ENCODE peak calls at places on chromosomes 7 and 10, in eight cellular contexts. E is right lobe of liver; V is astrocyte of the spinal cord; T is mesendoderm; O is left ventricle myocardium inferior; Y is psoas muscle; W is CD4-positive, alpha-beta memory T cell; Z is spleen. G is an unnamed sample.

GRCh38 chr7:99525713-99526440 is 21.4 kb downstream of the ZKSCAN5 start:
- DNase-seq in E (peak), T (peak), W (no peak), Z (no peak), O (no peak), V (no peak), Y (no peak), G (no peak)

GRCh38 chr10:3186365-3186764 is 13.8 kb upstream of the PITRM1 start:
- DNase-seq in Z (no peak), V (no peak), E (no peak), O (no peak), W (peak), Y (no peak), T (no peak), G (no peak)

GRCh38 chr7:42090806-42091205 is 146.2 kb downstream of the GLI3 start:
- DNase-seq in T (no peak), V (no peak), Z (no peak), Y (no peak), E (no peak), W (no peak), O (no peak), G (no peak)

GRCh38 chr10:24897326-24897926 is 55.0 kb downstream of the PRTFDC1 start:
- DNase-seq in V (peak), W (peak), Z (no peak), T (peak), Y (no peak), E (no peak), O (no peak), G (no peak)

GRCh38 chr7:157016352-157017041 is 6.0 kb upstream of the MNX1 start:
- DNase-seq in W (no peak), E (no peak), Z (no peak), O (no peak), Y (no peak), T (peak), V (no peak), G (no peak)

GRCh38 chr10:71230656-71231025 is 18.3 kb downstream of the UNC5B start:
- DNase-seq in Z (peak), V (no peak), W (no peak), Y (no peak), T (no peak), O (no peak), E (no peak), G (no peak)

GRCh38 chr7:73904219-73905136 is 43.5 kb downstream of the TMEM270 start:
- DNase-seq in W (no peak), Y (peak), V (peak), Z (peak), O (no peak), E (peak), T (no peak), G (no peak)

GRCh38 chr7:22108151-22108845 is 162.6 kb upstream of the CDCA7L start:
- DNase-seq in Z (no peak), Y (no peak), V (no peak), O (no peak), E (no peak), T (no peak), W (no peak), G (no peak)

GRCh38 chr10:86346169-86346793 is 20.3 kb downstream of the GRID1 start:
- DNase-seq in Y (no peak), Z (peak), O (no peak), E (peak), V (no peak), W (no peak), T (peak), G (no peak)

GRCh38 chr10:810351-810846 is 120.9 kb upstream of the DIP2C start:
- DNase-seq in E (no peak), Z (no peak), O (no peak), T (peak), Y (no peak), W (no peak), V (peak), G (no peak)

GRCh38 chr10:125448596-125448995 is 234.4 kb downstream of the TEX36 start:
- DNase-seq in Y (no peak), V (no peak), Z (no peak), W (no peak), T (peak), O (no peak), E (no peak), G (no peak)

GRCh38 chr7:126495001-126495400 is 757.7 kb downstream of the GRM8 start:
- DNase-seq in W (no peak), E (no peak), V (no peak), T (no peak), Z (no peak), O (no peak), Y (no peak), G (no peak)

GRCh38 chr7:126493801-126494200 is 758.9 kb downstream of the GRM8 start:
- DNase-seq in Z (no peak), V (no peak), W (no peak), T (no peak), Y (no peak), E (no peak), O (no peak), G (no peak)

GRCh38 chr7:126499481-126499880 is 753.3 kb downstream of the GRM8 start:
- DNase-seq in V (no peak), O (no peak), E (no peak), W (no peak), Z (no peak), Y (no peak), T (no peak), G (no peak)

GRCh38 chr7:126501617-126502016 is 751.1 kb downstream of the GRM8 start:
- DNase-seq in Z (no peak), T (no peak), E (no peak), O (no peak), W (no peak), V (no peak), Y (no peak), G (no peak)

GRCh38 chr7:126495739-126496138 is 757.0 kb downstream of the GRM8 start:
- DNase-seq in V (no peak), Y (no peak), W (no peak), O (no peak), Z (no peak), E (no peak), T (no peak), G (no peak)
- H3K4me3 ChIP-seq in V (no peak), Y (no peak), W (no peak), O (peak), Z (no peak), E (no peak), T (no peak), G (no peak)

DNA sequence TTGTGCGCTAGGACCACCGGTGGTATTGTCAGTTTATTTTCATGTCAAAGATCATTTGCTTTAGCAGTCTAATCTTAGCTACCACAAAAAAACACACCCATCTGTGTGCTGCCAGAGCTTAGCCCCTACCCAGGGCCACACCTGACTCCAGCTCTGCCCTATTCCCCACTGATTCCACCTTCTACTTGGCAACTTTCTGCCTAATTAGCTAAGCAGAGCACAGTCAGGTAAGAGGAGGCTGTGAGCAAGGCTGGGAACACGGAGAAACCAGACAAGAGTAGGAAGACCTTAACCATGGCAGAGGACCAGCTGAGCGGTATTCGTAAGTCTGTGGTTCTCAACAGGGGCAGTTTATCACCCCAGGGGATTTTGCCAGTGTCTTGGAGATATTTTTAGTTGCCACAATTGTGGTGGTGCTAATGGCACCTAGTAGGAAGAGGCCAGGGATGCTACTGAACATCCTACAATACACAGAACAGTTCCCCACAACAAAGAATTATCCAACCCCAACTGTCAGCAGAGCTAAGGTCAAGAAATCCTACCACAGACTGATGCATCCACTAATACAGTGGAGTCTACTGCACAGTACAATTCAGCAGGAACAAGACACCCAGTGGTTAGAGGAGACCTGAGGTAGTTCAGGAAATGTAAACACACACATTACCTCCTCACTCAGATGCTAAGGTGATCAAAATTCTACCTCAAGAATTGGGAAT is 91.6 kb downstream of the ZFAND4 start:
- DNase-seq in Y (no peak), O (no peak), E (no peak), W (peak), T (peak), V (no peak), Z (no peak), G (no peak)
- H3K4me3 ChIP-seq in Y (peak), O (peak), E (peak), W (peak), T (no peak), V (no peak), Z (peak), G (peak)

GRCh38 chr7:18894155-18894554 is 223.3 kb downstream of the TWIST1 start:
- DNase-seq in E (no peak), V (no peak), O (no peak), Y (no peak), T (peak), Z (no peak), W (no peak), G (no peak)
- H3K4me3 ChIP-seq in E (no peak), V (no peak), O (no peak), Y (no peak), T (no peak), Z (no peak), W (no peak), G (no peak)

DNA sequence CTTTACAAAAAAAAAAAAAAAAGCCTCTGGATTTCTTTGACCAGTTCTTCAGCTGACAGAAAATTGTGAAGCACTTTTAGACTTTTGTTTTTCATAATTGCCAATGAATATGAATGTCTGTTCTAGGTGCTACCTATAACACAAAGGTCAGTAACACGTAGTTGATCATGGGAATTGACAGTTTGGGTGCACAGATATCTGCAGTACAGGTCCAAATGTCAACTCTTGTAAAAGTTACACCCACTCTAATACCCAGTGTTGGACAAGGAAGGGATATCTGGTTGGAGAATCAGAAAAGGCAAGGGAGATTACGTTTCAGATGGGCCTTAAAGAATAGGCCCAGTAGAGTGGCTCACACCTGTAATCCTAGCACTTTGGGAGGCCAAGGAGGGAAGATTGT is 1.8 kb downstream of the REEP3 start:
- DNase-seq in Z (no peak), V (no peak), Y (no peak), E (no peak), O (no peak), W (no peak), T (no peak), G (no peak)
- H3K4me3 ChIP-seq in Z (no peak), V (no peak), Y (peak), E (no peak), O (peak), W (no peak), T (no peak), G (peak)

GRCh38 chr7:26102176-26102575 is 49.8 kb upstream of the NFE2L3 start:
- DNase-seq in Y (no peak), Z (no peak), T (peak), E (no peak), W (no peak), V (no peak), O (no peak), G (no peak)

GRCh38 chr7:26101471-26102151 is 50.4 kb upstream of the NFE2L3 start:
- DNase-seq in Y (peak), Z (peak), T (peak), O (no peak), E (no peak), W (no peak), V (no peak), G (no peak)

GRCh38 chr7:26097837-26098668 is 53.9 kb upstream of the NFE2L3 start:
- DNase-seq in Y (no peak), W (no peak), Z (no peak), O (no peak), V (no peak), T (no peak), E (no peak), G (no peak)

GRCh38 chr7:26103541-26104070 is 48.4 kb upstream of the NFE2L3 start:
- DNase-seq in V (no peak), Z (no peak), Y (no peak), T (no peak), E (no peak), W (no peak), O (no peak), G (no peak)

DNA sequence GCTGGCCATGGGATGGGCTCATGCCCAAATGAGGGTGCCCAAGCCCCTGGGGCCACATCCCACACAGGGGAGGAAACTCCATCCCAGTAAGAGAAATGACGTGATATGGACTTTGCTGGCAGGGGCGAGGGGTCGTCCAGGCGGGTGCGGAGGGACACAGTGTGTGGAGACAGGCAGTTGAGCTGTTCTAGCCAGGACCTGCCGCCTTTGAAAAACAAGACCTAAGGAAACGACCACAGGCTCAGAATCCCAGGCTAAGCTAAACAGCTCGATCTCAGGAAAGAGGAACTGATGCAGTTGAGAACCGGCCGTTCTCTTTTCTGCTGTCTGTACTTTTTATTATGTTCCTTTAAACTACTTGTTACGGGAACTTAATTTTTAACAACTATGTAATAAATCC is 51.1 kb upstream of the NFE2L3 start:
- DNase-seq in O (no peak), W (no peak), T (no peak), Z (no peak), Y (no peak), E (no peak), V (no peak), G (no peak)
- H3K4me3 ChIP-seq in O (no peak), W (no peak), T (no peak), Z (peak), Y (no peak), E (no peak), V (no peak), G (no peak)

GRCh38 chr10:45418859-45419672 is 45.0 kb downstream of the ALOX5 start:
- DNase-seq in T (peak), V (peak), O (peak), Z (peak), Y (peak), E (peak), W (peak), G (no peak)
- H3K4me3 ChIP-seq in T (peak), V (peak), O (peak), Z (peak), Y (peak), E (peak), W (peak), G (peak)

GRCh38 chr7:129955993-129956543 is 3.3 kb upstream of the UBE2H start:
- DNase-seq in Z (no peak), E (peak), O (no peak), W (no peak), Y (no peak), V (no peak), T (no peak), G (no peak)

GRCh38 chr7:129952653-129953560 is at the start of gene UBE2H:
- DNase-seq in Y (peak), W (peak), Z (peak), E (peak), T (peak), V (peak), O (peak), G (peak)

GRCh38 chr7:129959480-129960332 is 6.9 kb upstream of the UBE2H start:
- DNase-seq in W (no peak), T (no peak), O (no peak), Y (no peak), V (no peak), Z (no peak), E (peak), G (no peak)

GRCh38 chr7:129958643-129959479 is 6.1 kb upstream of the UBE2H start:
- DNase-seq in O (peak), Z (no peak), W (no peak), T (peak), V (peak), E (peak), Y (peak), G (no peak)
- H3K4me3 ChIP-seq in O (no peak), Z (no peak), W (no peak), T (no peak), V (no peak), E (no peak), Y (no peak), G (no peak)

GRCh38 chr7:151252961-151253691 is 4.6 kb upstream of the SMARCD3 start:
- DNase-seq in V (no peak), Y (no peak), Z (no peak), W (no peak), O (no peak), T (peak), E (no peak), G (no peak)
- H3K4me3 ChIP-seq in V (peak), Y (peak), Z (no peak), W (no peak), O (peak), T (no peak), E (no peak), G (no peak)

DNA sequence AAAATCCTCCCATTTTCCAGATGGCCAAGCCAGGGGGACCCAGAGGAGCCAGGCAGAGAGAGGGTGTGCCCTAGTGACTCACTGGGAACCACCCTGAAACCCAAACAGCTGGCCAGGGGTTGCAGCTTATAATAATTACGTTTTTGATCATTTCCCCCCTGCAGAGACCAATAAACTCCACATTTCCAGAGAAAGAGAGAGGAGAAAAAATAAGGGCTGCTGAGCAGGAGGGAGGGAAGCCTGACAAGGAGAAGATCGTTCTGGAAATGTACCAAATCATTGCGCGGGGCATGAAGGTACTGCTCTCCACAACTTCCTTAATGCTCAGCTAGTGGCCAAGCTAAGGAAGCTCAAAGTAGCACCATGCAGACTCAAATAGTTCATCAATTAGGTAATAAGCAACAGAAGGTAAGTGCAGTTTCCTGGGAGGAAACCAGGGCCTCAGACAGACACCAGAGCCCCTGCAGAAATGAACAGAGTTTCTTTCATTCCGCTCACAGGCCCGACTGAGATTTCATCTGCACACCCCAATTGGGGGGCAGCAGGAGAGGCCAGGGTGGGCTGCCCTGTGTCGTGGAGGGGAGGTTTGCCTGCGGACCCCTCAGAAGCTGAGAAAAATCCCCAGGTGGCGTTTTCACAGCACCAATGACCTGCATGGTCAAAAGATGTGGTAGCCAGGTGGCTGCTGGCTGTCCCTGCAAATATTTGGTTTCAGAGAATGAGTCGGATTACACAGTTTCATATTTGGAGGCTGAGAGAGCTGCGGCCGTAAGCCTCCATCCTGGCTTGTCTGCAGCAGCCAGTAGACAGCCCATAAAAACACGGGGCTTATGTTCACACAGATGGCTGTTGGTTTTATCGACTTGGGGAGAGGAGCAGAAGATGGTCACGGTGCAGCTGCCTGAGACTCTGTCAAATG is 153.2 kb upstream of the LYZL2 start:
- DNase-seq in Y (peak), O (no peak), Z (no peak), E (no peak), W (no peak), V (peak), T (peak), G (no peak)
- H3K4me3 ChIP-seq in Y (peak), O (no peak), Z (no peak), E (no peak), W (no peak), V (no peak), T (no peak), G (no peak)

DNA sequence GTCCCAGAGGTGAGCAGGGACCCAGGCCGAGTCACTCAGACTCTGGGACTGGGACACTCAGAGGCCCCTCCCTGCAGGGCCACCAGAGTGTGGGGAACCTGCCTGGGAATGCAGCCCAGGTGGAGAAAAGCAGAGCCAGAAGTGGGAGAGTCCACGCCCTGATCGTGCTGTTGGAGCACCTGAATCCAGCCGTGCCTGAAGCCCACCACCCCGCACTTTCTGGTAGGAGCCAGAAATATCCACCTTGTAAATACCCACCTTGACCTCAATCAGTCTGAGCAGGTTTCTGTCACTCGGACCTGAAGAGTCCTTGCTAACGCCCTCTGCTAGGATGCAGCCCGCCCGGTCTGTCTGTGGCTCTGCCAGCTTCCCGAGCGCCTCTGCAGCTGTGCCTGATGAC is 86.7 kb downstream of the PDGFA start:
- DNase-seq in T (no peak), W (no peak), E (no peak), V (no peak), Y (no peak), O (no peak), Z (no peak), G (no peak)
- H3K4me3 ChIP-seq in T (no peak), W (no peak), E (no peak), V (no peak), Y (no peak), O (no peak), Z (no peak), G (no peak)